ENCODE peak calls at places on chromosomes 1 and 21, in six cellular contexts. O, B, C, H, U and Z are unnamed samples. For H3K9me3, the result is how much of the 10 kb centered on the place peaks cover.

GRCh38 chr21:42534901-42535378 is 21.3 kb downstream of the SLC37A1 start:
- DNase-seq in C (peak), O (peak), B (peak), U (no peak), H (no peak), Z (no peak)

GRCh38 chr1:113905435-113905861 is 322 bp downstream of the DCLRE1B start:
- DNase-seq in B (peak), H (peak), U (no peak), C (peak), O (no peak), Z (no peak)

GRCh38 chr1:168482106-168482505 is 61.7 kb downstream of the XCL2 start:
- DNase-seq in H (no peak), C (no peak), U (no peak), B (no peak), O (no peak), Z (no peak)

GRCh38 chr1:3646596-3646995 is 3.3 kb downstream of the WRAP73 start:
- DNase-seq in U (no peak), O (no peak), B (no peak), C (no peak), H (no peak), Z (no peak)

GRCh38 chr1:7220712-7221252 is 435.5 kb downstream of the CAMTA1 start:
- DNase-seq in C (no peak), H (no peak), U (no peak), B (no peak), O (no peak), Z (no peak)

GRCh38 chr1:248840946-248841345 is 2.9 kb downstream of the ZNF672 start:
- DNase-seq in H (no peak), C (no peak), B (no peak), O (no peak), U (no peak), Z (no peak)

GRCh38 chr1:243841507-243841906 is 8.5 kb downstream of the AKT3 start:
- DNase-seq in O (no peak), B (no peak), C (no peak), U (no peak), H (no peak), Z (no peak)

GRCh38 chr1:79543435-79543834 is 536.9 kb upstream of the ADGRL4 start:
- DNase-seq in U (no peak), B (no peak), O (no peak), H (no peak), C (no peak), Z (no peak)

GRCh38 chr21:35467536-35467935 is 418.4 kb upstream of the RUNX1 start:
- DNase-seq in U (no peak), O (no peak), B (no peak), C (no peak), H (no peak), Z (no peak)

GRCh38 chr21:46007498-46007868 is 25.9 kb downstream of the COL6A1 start:
- DNase-seq in H (no peak), U (no peak), B (no peak), O (no peak), C (no peak), Z (no peak)

GRCh38 chr1:111955755-111956154 is 33.7 kb downstream of the KCND3 start:
- DNase-seq in O (no peak), H (no peak), B (no peak), U (no peak), C (no peak), Z (peak)

GRCh38 chr1:182723195-182723594 is 38.8 kb upstream of the RGS8 start:
- DNase-seq in U (no peak), B (no peak), O (no peak), H (no peak), C (peak), Z (no peak)

GRCh38 chr1:53139911-53140310 is 2.5 kb downstream of the SLC1A7 start:
- DNase-seq in U (no peak), H (no peak), B (no peak), O (no peak), C (no peak), Z (no peak)

GRCh38 chr1:156766288-156767100 is 841 bp upstream of the PRCC start:
- DNase-seq in C (no peak), H (no peak), O (no peak), B (no peak), U (no peak), Z (no peak)

GRCh38 chr1:155971910-155972809 is 6.2 kb downstream of the ARHGEF2 start:
- DNase-seq in C (no peak), U (no peak), B (no peak), H (no peak), O (no peak), Z (peak)

GRCh38 chr1:70717656-70718055 is 306.6 kb downstream of the CTH start:
- DNase-seq in B (no peak), O (no peak), C (no peak), U (no peak), H (no peak), Z (no peak)

GRCh38 chr21:46022551-46023107 is 41.1 kb downstream of the COL6A1 start:
- DNase-seq in B (no peak), U (no peak), O (no peak), C (no peak), H (no peak), Z (peak)

GRCh38 chr1:228841632-228842031 is 106.4 kb downstream of the RHOU start:
- DNase-seq in B (no peak), C (no peak), O (no peak), U (no peak), H (no peak), Z (no peak)

GRCh38 chr1:233151850-233152249 is 143.7 kb downstream of the PCNX2 start:
- DNase-seq in B (no peak), H (no peak), U (no peak), C (no peak), O (no peak), Z (no peak)

GRCh38 chr1:206655471-206655882 is 20.1 kb downstream of the DYRK3 start:
- DNase-seq in U (no peak), O (no peak), H (no peak), B (peak), C (no peak), Z (peak)

GRCh38 chr1:180627411-180627810 is 4.4 kb upstream of the XPR1 start:
- DNase-seq in H (no peak), B (no peak), C (no peak), O (no peak), U (no peak), Z (no peak)

GRCh38 chr21:42162831-42163510 is 56.0 kb upstream of the ABCG1 start:
- DNase-seq in B (no peak), O (no peak), C (no peak), U (no peak), H (no peak), Z (no peak)

GRCh38 chr1:187931781-187932180 is 1103.0 kb downstream of the PLA2G4A start:
- DNase-seq in H (no peak), U (no peak), B (no peak), C (no peak), O (no peak), Z (no peak)

GRCh38 chr1:111789666-111790316 is 34.1 kb downstream of the DDX20 start:
- DNase-seq in O (no peak), H (no peak), C (no peak), U (no peak), B (no peak), Z (peak)

DNA sequence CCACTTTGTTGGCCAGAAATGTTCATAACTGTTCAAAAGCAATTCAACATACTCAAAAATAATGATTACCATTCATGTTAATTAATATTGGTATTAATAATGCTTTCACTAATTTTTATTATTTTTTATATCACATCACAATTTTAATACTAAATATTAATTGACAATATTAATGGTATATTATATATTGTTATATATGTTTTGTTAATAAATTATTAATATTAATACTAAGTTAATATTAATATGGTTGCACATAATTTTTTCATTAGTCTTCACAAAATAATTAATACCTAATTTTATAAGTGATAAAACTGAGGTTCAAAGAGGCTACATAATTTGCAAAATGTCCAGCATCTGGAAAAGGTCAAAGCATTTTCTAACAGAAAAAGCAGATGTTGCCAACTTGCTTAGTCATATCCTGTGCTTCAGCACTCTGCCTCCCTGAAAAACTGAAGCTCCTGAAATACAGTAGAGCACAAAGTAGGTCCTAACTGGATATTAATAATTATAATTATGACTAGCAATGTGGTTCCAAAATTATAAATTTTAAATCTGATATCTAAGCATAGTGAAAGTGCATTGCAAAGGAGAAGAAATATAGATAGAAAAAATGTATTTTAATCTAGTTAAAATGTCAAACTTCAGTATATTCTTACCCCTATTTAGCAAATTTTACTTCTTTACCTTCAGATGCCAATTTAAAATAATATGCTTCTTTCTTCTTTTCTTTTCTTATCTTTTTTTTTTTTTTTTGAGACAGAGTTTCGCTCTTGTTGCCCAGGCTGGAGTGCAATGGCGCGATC is 123.2 kb upstream of the TNFSF4 start:
- DNase-seq in O (no peak), H (no peak), B (no peak), U (no peak), C (no peak), Z (no peak)
- TF ChIP-seq POLR2AphosphoS5 in O (no peak), H (no peak), B (no peak), U (no peak), C (no peak), Z (no peak)

GRCh38 chr1:83495560-83495959 is 503.4 kb downstream of the TTLL7 start:
- DNase-seq in C (no peak), U (no peak), B (no peak), O (no peak), H (no peak), Z (no peak)
- H3K9me3 ChIP-seq in C (under half), U (under half), B (under half), O (under half), H (under half), Z (under half)

DNA sequence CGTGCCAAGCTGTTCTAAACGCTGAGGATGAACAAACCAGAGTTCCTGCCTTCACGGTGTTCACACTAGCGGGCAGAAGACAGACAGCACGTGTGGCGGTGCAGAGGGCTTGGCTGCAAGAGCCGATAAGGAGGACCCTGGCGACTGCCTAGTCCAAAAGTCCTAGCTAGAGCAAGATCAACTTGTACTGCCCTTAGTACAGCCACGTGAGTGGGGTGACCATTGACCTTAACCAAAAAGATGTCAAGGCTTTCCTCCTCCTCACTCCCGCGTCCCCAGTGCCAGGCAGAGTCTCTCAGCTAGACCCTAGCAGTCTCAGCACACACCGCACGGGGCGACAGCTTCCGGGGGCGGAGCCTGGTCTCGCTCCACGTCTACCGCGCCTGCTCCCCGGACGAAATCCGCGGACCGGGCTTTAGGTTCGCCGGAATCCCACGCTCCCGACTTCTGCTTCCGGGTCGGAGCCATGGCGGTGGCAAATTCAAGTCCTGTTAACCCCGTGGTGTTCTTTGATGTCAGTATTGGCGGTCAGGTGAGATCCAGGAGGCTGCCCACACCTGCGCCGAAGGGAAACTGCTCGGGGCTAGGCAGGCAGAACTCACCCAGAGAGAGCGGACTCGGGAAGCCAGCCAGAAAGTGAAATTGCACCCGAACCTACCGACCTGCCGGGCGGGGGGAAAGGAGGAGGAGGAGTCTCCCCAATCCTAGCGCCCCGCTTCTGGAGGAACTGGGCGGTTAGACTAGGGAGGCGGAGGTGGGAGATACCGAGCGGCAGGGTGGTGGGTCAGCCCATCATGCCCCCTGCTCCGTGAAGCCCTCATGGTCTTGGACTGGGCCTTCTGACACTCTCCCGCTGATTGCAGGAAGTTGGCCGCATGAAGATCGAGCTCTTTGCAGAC is at the start of gene PPIH:
- DNase-seq in O (peak), C (peak), B (peak), U (peak), H (peak), Z (peak)
- TF ChIP-seq POLR2AphosphoS5 in O (peak), C (peak), B (peak), U (peak), H (peak), Z (peak)

DNA sequence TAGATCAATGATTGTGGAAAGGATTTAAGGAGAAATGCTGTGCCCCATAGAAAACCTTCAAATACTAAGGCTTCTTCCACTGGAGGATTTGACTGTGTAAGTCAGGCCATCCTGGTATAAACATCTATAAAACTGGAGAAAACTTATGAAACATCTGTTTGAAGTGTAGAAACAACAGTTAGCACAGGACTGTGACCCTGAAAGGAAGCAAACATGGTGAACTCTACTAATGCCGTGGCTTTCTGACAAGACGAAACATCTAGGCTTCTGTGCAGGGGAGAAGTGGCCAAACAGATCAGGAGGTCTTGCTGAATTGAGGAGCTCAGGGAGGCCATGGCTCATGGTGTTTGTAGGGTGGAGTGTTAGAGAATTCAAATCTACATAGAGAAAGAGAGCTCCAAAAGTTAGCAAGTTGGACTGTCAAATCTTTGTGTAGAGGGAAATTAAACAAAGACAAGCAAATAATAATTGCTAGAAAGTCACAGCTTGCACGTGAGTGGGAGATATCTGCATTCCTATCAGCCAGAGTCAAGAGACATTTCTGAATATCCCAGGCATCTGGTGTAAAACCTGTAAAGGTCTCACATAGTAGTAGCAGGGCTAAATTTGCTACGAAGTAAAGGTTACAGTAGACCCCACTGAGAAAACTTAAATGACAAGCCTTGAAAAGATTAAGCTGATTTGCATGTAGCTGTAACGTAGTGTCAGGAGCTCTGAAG is 566.8 kb upstream of the B3GALT2 start:
- DNase-seq in B (no peak), O (no peak), U (no peak), H (no peak), C (no peak), Z (no peak)
- H3K9me3 ChIP-seq in B (under half), O (under half), U (under half), H (under half), C (under half), Z (under half)

DNA sequence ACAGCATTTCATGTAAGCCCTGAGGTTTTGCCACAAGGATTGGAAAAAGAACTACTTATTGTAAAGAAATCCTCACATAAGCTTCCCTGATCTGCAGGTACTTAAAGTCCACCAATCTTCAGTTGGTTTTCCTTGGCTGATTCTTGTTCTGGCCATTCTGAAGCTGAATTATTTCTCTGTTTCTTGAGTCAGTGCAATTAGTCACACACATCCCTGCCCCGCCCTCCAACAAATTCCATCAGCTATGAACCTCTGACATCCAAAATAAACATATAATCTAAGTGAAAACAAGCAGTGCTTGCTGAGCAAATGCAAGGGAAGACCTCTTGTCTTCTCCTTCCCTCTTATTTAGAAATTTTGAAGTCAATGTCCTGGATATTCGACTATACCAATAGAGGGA is 8.2 kb upstream of the FNDC7 start:
- DNase-seq in C (no peak), H (no peak), O (no peak), B (no peak), U (no peak), Z (no peak)
- TF ChIP-seq POLR2AphosphoS5 in C (no peak), H (no peak), O (peak), B (no peak), U (no peak), Z (no peak)